ENCODE peak calls at places on chromosomes 16 and 17, in five cellular contexts. T, Q, L, H and K are unnamed samples.

GRCh38 chr17:32485261-32485955 is 1.4 kb upstream of the CDK5R1 start:
- DNase-seq in T (no peak), Q (no peak), L (no peak), H (no peak), K (no peak)

GRCh38 chr16:79740153-79740720 is 139.7 kb upstream of the MAF start:
- DNase-seq in T (no peak), Q (no peak), L (no peak), H (no peak), K (no peak)

GRCh38 chr16:13517856-13518255 is 402.1 kb upstream of the ERCC4 start:
- DNase-seq in T (no peak), Q (no peak), L (no peak), H (no peak), K (no peak)

GRCh38 chr17:75153854-75154194 is 488 bp downstream of the JPT1 start:
- DNase-seq in T (peak), Q (no peak), L (peak), H (peak), K (no peak)

GRCh38 chr17:7560172-7561027 is 1.3 kb upstream of the SENP3 start:
- DNase-seq in T (peak), Q (no peak), L (peak), H (peak), K (no peak)

GRCh38 chr16:64751906-64752305 is 370.0 kb downstream of the CDH11 start:
- DNase-seq in T (no peak), Q (no peak), L (no peak), H (no peak), K (no peak)

GRCh38 chr16:55773859-55774549 is 58.9 kb downstream of the CES1 start:
- DNase-seq in T (peak), Q (no peak), L (no peak), H (no peak), K (no peak)

GRCh38 chr17:58047751-58048150 is 35.5 kb upstream of the DYNLL2 start:
- DNase-seq in T (no peak), Q (no peak), L (no peak), H (no peak), K (no peak)

GRCh38 chr17:42596386-42596785 is 12.8 kb downstream of the RETREG3 start:
- DNase-seq in T (no peak), Q (no peak), L (no peak), H (no peak), K (no peak)

GRCh38 chr17:37361543-37361942 is 14.2 kb upstream of the C17orf78 start:
- DNase-seq in T (peak), Q (no peak), L (no peak), H (no peak), K (peak)

GRCh38 chr17:74852237-74853047 is 7.2 kb downstream of the GRIN2C start:
- DNase-seq in T (no peak), Q (no peak), L (no peak), H (peak), K (no peak)

GRCh38 chr17:8073627-8074485 is 13.7 kb downstream of the ALOX12B start:
- DNase-seq in T (peak), Q (no peak), L (peak), H (peak), K (peak)

DNA sequence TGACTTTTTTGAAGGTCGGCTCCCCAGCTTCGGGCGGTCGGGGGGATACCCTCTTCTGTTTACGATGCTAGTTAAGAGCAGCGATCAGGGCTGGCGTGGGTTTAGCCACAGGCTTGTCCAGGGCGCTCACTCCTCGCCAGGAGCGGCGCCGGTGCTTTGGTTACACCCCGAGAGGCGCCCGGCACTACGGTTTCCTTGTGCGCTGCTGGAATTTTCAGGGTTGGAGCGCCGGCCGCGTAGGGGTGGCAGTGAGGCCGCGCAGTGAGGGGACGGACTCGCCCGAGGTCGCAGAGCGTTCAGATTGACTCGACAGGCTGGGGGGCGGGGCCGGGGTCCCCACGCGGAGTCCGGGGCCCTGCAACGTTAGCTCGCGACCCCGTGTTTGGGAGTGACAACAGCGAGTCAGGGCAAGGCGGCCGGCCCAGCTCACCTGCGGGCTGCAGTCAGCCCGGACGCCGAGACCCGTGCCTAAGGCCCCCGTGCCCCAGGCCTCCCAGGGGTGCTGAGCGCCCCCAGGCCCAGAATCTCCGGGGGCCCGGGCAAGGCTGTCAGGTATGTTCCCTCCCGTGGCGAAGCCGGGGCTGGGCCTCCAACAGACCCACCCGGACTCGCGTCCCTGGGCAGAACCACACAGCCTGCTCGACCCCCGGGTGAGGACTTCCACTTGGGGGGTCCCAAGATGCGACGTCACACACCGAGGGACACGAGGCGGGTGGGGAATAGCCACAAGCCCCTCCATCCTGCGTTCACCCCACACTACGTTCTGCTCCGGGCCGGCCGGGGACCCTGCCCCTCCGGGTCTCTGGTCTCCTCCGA is 1.3 kb upstream of the ACTG1 start:
- DNase-seq in T (peak), Q (no peak), L (peak), H (no peak), K (peak)
- TF ChIP-seq MAX in T (peak), Q (peak), L (no peak), H (no peak), K (no peak)

GRCh38 chr17:14310101-14310500 is 9.2 kb downstream of the HS3ST3B1 start:
- DNase-seq in T (no peak), Q (no peak), L (no peak), H (no peak), K (no peak)

GRCh38 chr17:14307560-14308024 is 6.7 kb downstream of the HS3ST3B1 start:
- DNase-seq in T (no peak), Q (no peak), L (no peak), H (no peak), K (no peak)

GRCh38 chr17:14308965-14309879 is 8.3 kb downstream of the HS3ST3B1 start:
- DNase-seq in T (peak), Q (no peak), L (peak), H (peak), K (no peak)

GRCh38 chr17:14310584-14310983 is 9.7 kb downstream of the HS3ST3B1 start:
- DNase-seq in T (no peak), Q (no peak), L (no peak), H (no peak), K (no peak)

GRCh38 chr17:14308636-14308964 is 7.7 kb downstream of the HS3ST3B1 start:
- DNase-seq in T (no peak), Q (no peak), L (no peak), H (no peak), K (no peak)
- H3K4me3 ChIP-seq in T (no peak), Q (no peak), L (no peak), H (peak), K (no peak)

DNA sequence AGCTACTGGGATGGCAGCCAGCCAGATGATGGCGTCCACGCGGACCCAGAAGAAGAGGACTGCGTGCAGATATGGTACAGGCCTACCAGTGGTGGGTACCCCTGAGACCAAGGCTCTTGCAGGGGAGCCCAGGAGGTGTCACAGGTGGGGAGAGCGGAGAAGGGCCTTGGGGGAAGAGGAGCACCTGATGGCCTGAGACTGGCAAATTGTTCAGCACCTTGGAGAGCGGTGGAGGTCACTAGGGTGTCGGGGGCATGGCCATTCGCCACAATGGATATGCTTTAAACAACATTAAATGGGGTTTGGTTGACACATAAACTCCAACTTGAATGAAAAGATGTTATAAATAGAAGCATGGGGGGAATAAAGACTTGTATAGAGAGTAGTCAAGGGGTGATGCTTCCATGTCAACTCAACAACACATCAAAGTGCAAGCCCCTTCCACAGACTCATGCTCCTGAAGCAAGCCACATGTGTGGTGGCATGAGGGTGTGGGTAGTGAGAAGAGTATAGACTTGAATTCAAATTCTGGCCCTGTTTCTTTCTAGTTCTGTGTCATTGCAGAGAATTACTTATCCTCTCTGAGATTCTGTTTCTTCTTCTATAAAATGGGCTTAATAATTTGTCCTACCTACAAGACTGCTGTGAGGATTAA is 22.2 kb downstream of the CLEC19A start:
- DNase-seq in T (no peak), Q (no peak), L (no peak), H (peak), K (peak)
- TF ChIP-seq MAX in T (no peak), Q (no peak), L (no peak), H (no peak), K (no peak)

DNA sequence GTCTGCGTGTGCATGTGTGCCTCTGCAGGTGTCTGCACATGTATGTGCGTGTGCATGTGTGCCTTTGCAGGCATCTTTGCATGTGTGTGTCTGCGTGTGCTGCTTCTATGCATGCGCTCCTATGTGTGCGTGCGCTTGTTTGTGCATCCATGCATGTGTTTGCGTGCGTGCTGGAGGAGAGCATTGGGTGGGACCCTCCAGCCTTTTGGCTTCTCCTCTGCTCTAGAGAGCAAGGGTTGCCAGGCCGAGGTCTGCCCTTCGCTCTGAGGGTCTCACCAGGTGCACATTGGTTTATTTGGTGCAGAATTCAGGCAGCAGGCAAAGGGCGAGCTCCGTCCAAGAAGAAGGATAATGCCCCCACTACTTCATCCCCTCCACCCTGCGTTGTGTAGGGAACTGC is 1.1 kb upstream of the RAB40B start:
- DNase-seq in T (no peak), Q (no peak), L (no peak), H (no peak), K (no peak)
- H3K4me3 ChIP-seq in T (peak), Q (no peak), L (no peak), H (no peak), K (no peak)